ENCODE peak calls at places on chromosomes 7 and 10, in ten cellular contexts. A, B, I, E, Y, Q, P, M, J and U are unnamed samples.

GRCh38 chr7:80699656-80700318 is 61.3 kb downstream of the CD36 start:
- DNase-seq in A (no peak), B (no peak), I (no peak), E (no peak), Y (no peak), Q (no peak), P (no peak), M (no peak), J (no peak), U (no peak)

GRCh38 chr7:101911800-101912705 is 94.6 kb downstream of the CUX1 start:
- DNase-seq in A (no peak), B (peak; percentile 73), I (no peak), E (peak; percentile 46), Y (peak; percentile 63), Q (no peak), P (peak; percentile 62), M (no peak), J (peak; percentile 86), U (no peak)

GRCh38 chr10:59907918-59908807 is 1.8 kb upstream of the CCDC6 start:
- DNase-seq in A (peak; percentile 26), B (no peak), I (peak; percentile 86), E (peak; percentile 33), Y (no peak), Q (peak; percentile 98), P (no peak), M (peak; percentile 83), J (peak; percentile 84), U (peak; percentile 89)

GRCh38 chr10:21696302-21696701 is 162.3 kb downstream of the MLLT10 start:
- DNase-seq in A (no peak), B (no peak), I (no peak), E (no peak), Y (no peak), Q (no peak), P (no peak), M (no peak), J (no peak), U (no peak)

GRCh38 chr7:22630069-22630468 is 96.9 kb upstream of the IL6 start:
- DNase-seq in A (no peak), B (no peak), I (peak; percentile 44), E (no peak), Y (no peak), Q (no peak), P (no peak), M (no peak), J (no peak), U (no peak)

GRCh38 chr10:103980246-103980906 is 13.4 kb downstream of the SLK start:
- DNase-seq in A (no peak), B (no peak), I (no peak), E (no peak), Y (no peak), Q (no peak), P (no peak), M (no peak), J (no peak), U (no peak)

GRCh38 chr10:78339251-78339650 is 305.6 kb downstream of the RPS24 start:
- DNase-seq in A (no peak), B (no peak), I (peak; percentile 7), E (no peak), Y (no peak), Q (no peak), P (no peak), M (no peak), J (peak; percentile 30), U (peak; percentile 9)

GRCh38 chr10:126421745-126422144 is 33.5 kb upstream of the ADAM12 start:
- DNase-seq in A (no peak), B (no peak), I (no peak), E (no peak), Y (no peak), Q (no peak), P (no peak), M (no peak), J (no peak), U (no peak)

GRCh38 chr7:25775570-25775969 is 376.4 kb upstream of the NFE2L3 start:
- DNase-seq in A (no peak), B (no peak), I (no peak), E (no peak), Y (no peak), Q (no peak), P (no peak), M (no peak), J (no peak), U (no peak)
- TF ChIP-seq CTCF in A (no peak), B (no peak), I (no peak), E (no peak), Y (no peak), Q (no peak), P (no peak), M (no peak), J (no peak), U (no peak)

GRCh38 chr7:6422926-6423632 is 24.7 kb downstream of the DAGLB start:
- DNase-seq in A (no peak), B (peak; percentile 35), I (no peak), E (no peak), Y (no peak), Q (no peak), P (peak; percentile 78), M (no peak), J (no peak), U (no peak)

GRCh38 chr7:6424702-6425072 is 23.1 kb downstream of the DAGLB start:
- DNase-seq in A (no peak), B (no peak), I (no peak), E (no peak), Y (no peak), Q (no peak), P (no peak), M (no peak), J (no peak), U (no peak)

GRCh38 chr7:6422095-6422494 is 25.7 kb downstream of the DAGLB start:
- DNase-seq in A (no peak), B (no peak), I (no peak), E (no peak), Y (no peak), Q (no peak), P (no peak), M (no peak), J (no peak), U (no peak)

GRCh38 chr7:6425948-6426347 is 21.8 kb downstream of the DAGLB start:
- DNase-seq in A (no peak), B (no peak), I (no peak), E (no peak), Y (no peak), Q (no peak), P (no peak), M (no peak), J (no peak), U (no peak)

GRCh38 chr7:6423942-6424701 is 23.6 kb downstream of the DAGLB start:
- DNase-seq in A (no peak), B (peak; percentile 59), I (no peak), E (no peak), Y (no peak), Q (peak; percentile 32), P (peak; percentile 74), M (no peak), J (no peak), U (no peak)
- H3K27ac ChIP-seq in A (no peak overlapping the region), B (no peak overlapping the region), I (no peak overlapping the region), E (peak overlapping the region; percentile 58), Y (no peak overlapping the region), Q (no peak overlapping the region), P (peak overlapping the region; percentile 63), M (no peak overlapping the region), J (peak overlapping the region; percentile 23), U (peak overlapping the region; percentile 52)

GRCh38 chr7:55534262-55534915 is 37.9 kb downstream of the VOPP1 start:
- DNase-seq in A (peak; percentile 35), B (peak; percentile 60), I (no peak), E (no peak), Y (peak; percentile 30), Q (no peak), P (peak; percentile 77), M (no peak), J (no peak), U (peak; percentile 87)

GRCh38 chr7:55533729-55534080 is 38.6 kb downstream of the VOPP1 start:
- DNase-seq in A (no peak), B (no peak), I (no peak), E (no peak), Y (no peak), Q (no peak), P (no peak), M (no peak), J (no peak), U (no peak)

GRCh38 chr7:55534916-55535636 is 37.2 kb downstream of the VOPP1 start:
- DNase-seq in A (no peak), B (no peak), I (no peak), E (no peak), Y (peak; percentile 19), Q (no peak), P (no peak), M (no peak), J (no peak), U (no peak)

GRCh38 chr7:55533050-55533728 is 39.1 kb downstream of the VOPP1 start:
- DNase-seq in A (peak; percentile 55), B (no peak), I (no peak), E (no peak), Y (no peak), Q (no peak), P (no peak), M (no peak), J (no peak), U (peak; percentile 88)

DNA sequence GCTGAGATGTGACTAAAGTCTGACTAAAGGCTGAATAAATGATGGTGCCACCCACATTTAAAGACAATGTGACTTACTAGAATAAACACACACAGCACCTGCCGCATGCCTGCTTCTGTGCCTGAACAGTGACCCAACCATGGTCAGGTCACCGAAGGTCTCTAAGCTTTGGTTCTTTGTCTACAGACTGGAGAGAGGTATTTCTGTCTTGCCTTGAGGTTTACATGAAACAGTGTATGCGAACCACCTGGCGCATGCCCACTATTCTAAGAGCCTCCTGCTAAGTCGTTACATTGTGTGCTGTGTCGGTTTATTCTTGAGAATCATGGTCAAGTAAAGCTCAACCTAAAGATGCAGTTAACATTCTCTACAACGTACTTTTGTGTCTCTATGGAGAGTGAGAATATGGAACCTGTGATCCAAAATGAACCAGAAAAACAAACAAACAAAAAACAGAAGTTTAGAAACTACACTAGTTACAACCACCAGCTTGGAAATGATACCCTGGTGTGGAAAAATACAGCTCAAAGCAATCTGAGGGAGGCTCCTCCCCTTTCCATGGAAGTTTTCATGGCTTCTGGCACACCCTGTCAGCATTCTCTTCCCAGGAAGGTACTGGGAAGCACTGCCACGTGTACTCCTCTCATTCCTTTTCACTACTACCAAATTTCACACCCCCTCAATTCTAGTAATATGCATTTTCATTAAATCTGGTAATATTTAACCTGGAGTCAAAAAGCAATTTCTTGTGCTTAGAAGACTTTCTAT is 40.0 kb downstream of the VOPP1 start:
- DNase-seq in A (no peak), B (no peak), I (no peak), E (no peak), Y (no peak), Q (no peak), P (no peak), M (no peak), J (no peak), U (no peak)
- H3K4me1 ChIP-seq in A (peaks cover 58% of the 10 kb centered on the region), B (no peaks in the 10 kb centered on the region), I (peaks cover 4% of the 10 kb centered on the region), E (peaks cover 57% of the 10 kb centered on the region), Y (peaks cover 48% of the 10 kb centered on the region), Q (peaks cover 32% of the 10 kb centered on the region), P (peaks cover 40% of the 10 kb centered on the region), M (peaks cover 8% of the 10 kb centered on the region), J (peaks cover 41% of the 10 kb centered on the region), U (peaks cover 35% of the 10 kb centered on the region)

DNA sequence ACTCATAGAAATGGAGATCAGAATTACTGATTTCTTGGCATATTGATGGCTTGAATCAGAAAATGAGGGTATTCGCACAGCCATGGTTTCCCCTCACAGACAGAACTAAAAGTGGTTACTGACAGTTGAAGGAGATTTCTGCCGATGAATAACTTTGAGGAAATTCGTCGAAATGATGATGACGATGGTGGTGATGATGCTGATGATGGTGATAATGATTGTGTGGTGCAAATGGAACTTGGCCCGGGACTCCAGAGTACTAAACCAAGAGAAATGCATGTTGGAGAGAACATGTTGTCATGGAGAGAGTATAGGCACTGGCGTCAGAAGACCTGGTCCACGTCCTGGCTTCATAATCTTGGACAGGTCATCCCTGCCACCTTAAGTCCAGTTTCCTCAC is 163.2 kb downstream of the EVX1 start:
- DNase-seq in A (no peak), B (no peak), I (no peak), E (no peak), Y (no peak), Q (no peak), P (no peak), M (no peak), J (no peak), U (no peak)
- TF ChIP-seq CTCF in A (no peak), B (no peak), I (no peak), E (no peak), Y (no peak), Q (no peak), P (no peak), M (no peak), J (no peak), U (no peak)